ENCODE peak calls at places on chromosome 4, in ten cellular contexts. U is DND-41, R is ELR, Q is stromal cell of bone marrow, D is GM13977, A is NCI-H1694 treated with DMSO at 0.1 percent for 48 hours, M is DMS153, T is hippocampal formation, E is LoVo, W is COR-L47. L is an unnamed sample.

GRCh38 chr4:29983890-29984289 is 736.3 kb upstream of the PCDH7 start:
- DNase-seq in D (no peak), M (peak; percentile 4), Q (no peak), W (peak; percentile 47), U (no peak), E (no peak), R (peak; percentile 2), A (no peak), T (no peak), L (no peak)

GRCh38 chr4:75180790-75181776 is 248.2 kb downstream of the PARM1 start:
- DNase-seq in U (peak; percentile 72), D (no peak), R (peak; percentile 69), A (no peak), Q (peak; percentile 13), W (no peak), T (no peak), E (peak; percentile 79), M (no peak), L (no peak)

GRCh38 chr4:142579483-142579882 is 266.6 kb downstream of the INPP4B start:
- DNase-seq in E (no peak), T (no peak), R (no peak), D (no peak), W (no peak), Q (no peak), M (no peak), U (no peak), A (no peak), L (peak; percentile 77)

GRCh38 chr4:105560488-105560887 is 8.1 kb downstream of the ARHGEF38 start:
- DNase-seq in T (no peak), W (no peak), R (no peak), M (no peak), D (no peak), E (no peak), U (no peak), A (no peak), Q (no peak), L (no peak)

GRCh38 chr4:40520533-40520932 is 109.1 kb downstream of the RBM47 start:
- DNase-seq in W (no peak), D (no peak), R (no peak), M (no peak), A (no peak), Q (no peak), E (no peak), U (no peak), T (no peak), L (no peak)

GRCh38 chr4:151197258-151197657 is 79.7 kb upstream of the PRSS48 start:
- DNase-seq in A (no peak), U (no peak), R (peak; percentile 22), M (no peak), Q (peak; percentile 75), W (no peak), E (no peak), D (no peak), T (no peak), L (peak; percentile 63)

GRCh38 chr4:69058410-69059059 is 37.7 kb upstream of the UGT2B7 start:
- DNase-seq in A (no peak), E (no peak), U (no peak), R (no peak), W (no peak), Q (no peak), D (no peak), T (no peak), M (no peak), L (no peak)

GRCh38 chr4:48110452-48110978 is 23.5 kb downstream of the TXK start:
- DNase-seq in D (no peak), T (no peak), A (no peak), Q (no peak), W (no peak), M (no peak), E (no peak), U (no peak), R (no peak), L (no peak)

GRCh38 chr4:167987285-167987684 is 105.1 kb upstream of the ANXA10 start:
- DNase-seq in U (no peak), D (no peak), W (no peak), A (no peak), E (no peak), T (no peak), Q (no peak), M (no peak), R (no peak), L (no peak)

GRCh38 chr4:140567722-140568121 is 1.0 kb downstream of the UCP1 start:
- DNase-seq in T (no peak), Q (no peak), U (no peak), A (no peak), M (no peak), R (no peak), W (no peak), D (no peak), E (no peak), L (no peak)

GRCh38 chr4:5033266-5033945 is 14.1 kb upstream of the CYTL1 start:
- DNase-seq in T (no peak), A (no peak), W (no peak), U (peak; percentile 73), D (no peak), Q (no peak), M (no peak), R (peak; percentile 10), E (no peak), L (peak; percentile 51)

GRCh38 chr4:102174800-102175199 is 170.5 kb downstream of the SLC39A8 start:
- DNase-seq in R (peak; percentile 46), U (no peak), T (no peak), M (no peak), W (no peak), Q (peak; percentile 74), D (no peak), E (no peak), A (no peak), L (peak; percentile 78)

GRCh38 chr4:37908488-37909343 is 17.8 kb downstream of the TBC1D1 start:
- DNase-seq in U (no peak), R (peak; percentile 34), D (no peak), W (no peak), A (no peak), Q (no peak), T (no peak), E (no peak), M (no peak), L (no peak)

GRCh38 chr4:111323916-111324315 is 701.0 kb upstream of the PITX2 start:
- DNase-seq in Q (no peak), M (no peak), R (peak; percentile 47), A (no peak), W (no peak), T (no peak), E (no peak), U (no peak), D (no peak), L (no peak)

GRCh38 chr4:10977534-10977933 is 293.0 kb upstream of the CLNK start:
- DNase-seq in W (no peak), M (no peak), D (peak; percentile 17), T (no peak), U (no peak), E (no peak), A (no peak), R (no peak), Q (no peak), L (no peak)

GRCh38 chr4:43048570-43048969 is 156.1 kb downstream of the GRXCR1 start:
- DNase-seq in Q (no peak), T (no peak), D (no peak), U (no peak), R (peak; percentile 3), W (no peak), E (no peak), M (no peak), A (no peak), L (no peak)

GRCh38 chr4:6221851-6222760 is 21.8 kb upstream of the JAKMIP1 start:
- DNase-seq in D (no peak), T (peak; percentile 65), A (no peak), R (no peak), M (no peak), Q (no peak), U (no peak), E (no peak), W (peak; percentile 46), L (no peak)

GRCh38 chr4:185039508-185040273 is 21.4 kb downstream of the HELT start:
- DNase-seq in E (peak; percentile 75), D (peak; percentile 76), W (peak; percentile 62), R (peak; percentile 69), A (peak; percentile 45), U (peak; percentile 57), Q (peak; percentile 22), M (peak; percentile 55), T (peak; percentile 15), L (peak; percentile 55)

GRCh38 chr4:1731180-1731579 is 9.9 kb downstream of the TACC3 start:
- DNase-seq in D (no peak), M (no peak), W (no peak), A (no peak), T (no peak), Q (no peak), R (peak; percentile 70), U (no peak), E (no peak), L (no peak)

GRCh38 chr4:105709081-105709450 is 482 bp downstream of the GSTCD start:
- DNase-seq in D (peak; percentile 38), E (peak; percentile 27), M (no peak), R (peak; percentile 51), A (peak; percentile 39), W (peak; percentile 12), T (no peak), Q (no peak), U (peak; percentile 34), L (peak; percentile 12)

GRCh38 chr4:156954598-156954997 is 17.0 kb downstream of the PDGFC start:
- DNase-seq in A (no peak), W (no peak), T (no peak), M (no peak), R (no peak), D (no peak), U (no peak), Q (no peak), E (no peak), L (no peak)

GRCh38 chr4:21512351-21512750 is 436.2 kb downstream of the KCNIP4 start:
- DNase-seq in D (peak; percentile 16), Q (peak; percentile 21), U (no peak), A (peak; percentile 44), W (peak; percentile 77), T (peak; percentile 70), R (peak; percentile 52), E (no peak), M (no peak), L (peak; percentile 57)

GRCh38 chr4:48493485-48494100 is 3.5 kb downstream of the ZAR1 start:
- DNase-seq in E (no peak), M (no peak), R (no peak), T (no peak), U (no peak), W (no peak), A (no peak), D (no peak), Q (no peak), L (no peak)

GRCh38 chr4:173522160-173522873 is 7.7 kb downstream of the HAND2 start:
- DNase-seq in W (no peak), A (no peak), M (no peak), U (no peak), Q (peak; percentile 63), E (no peak), T (no peak), R (peak; percentile 74), D (no peak), L (peak; percentile 29)

L was measured in foreskin melanocyte.